ENCODE peak calls at places on chromosome 1, in seven cellular contexts. One of them, this sample, is unnamed.

GRCh38 chr1:184637664-184638063 is 117.0 kb downstream of the EDEM3 start:
- DNase-seq in occipital lobe: no peak
- DNase-seq in activated CD4-positive, alpha-beta T cell treated with anti-CD3 and anti-CD28 coated beads, Interleukin-2, amount 50 U/mL, for 1 hour: no peak
- DNase-seq in lung: no peak
- DNase-seq in NCI-H2081: no peak
- DNase-seq in ureter: no peak
- DNase-seq in AG04449: no peak
- DNase-seq in this sample: no peak

GRCh38 chr1:157732755-157733154 is 32.2 kb upstream of the FCRL3 start:
- DNase-seq in occipital lobe: no peak
- DNase-seq in activated CD4-positive, alpha-beta T cell treated with anti-CD3 and anti-CD28 coated beads, Interleukin-2, amount 50 U/mL, for 1 hour: no peak
- DNase-seq in lung: no peak
- DNase-seq in NCI-H2081: no peak
- DNase-seq in ureter: no peak
- DNase-seq in AG04449: no peak
- DNase-seq in this sample: no peak

GRCh38 chr1:45623972-45624371 is at the start of gene CCDC17:
- DNase-seq in occipital lobe: no peak
- DNase-seq in activated CD4-positive, alpha-beta T cell treated with anti-CD3 and anti-CD28 coated beads, Interleukin-2, amount 50 U/mL, for 1 hour: no peak
- DNase-seq in lung: no peak
- DNase-seq in NCI-H2081: no peak
- DNase-seq in ureter: no peak
- DNase-seq in AG04449: no peak
- DNase-seq in this sample: no peak

GRCh38 chr1:19384113-19384512 is 72.0 kb downstream of the SLC66A1 start:
- DNase-seq in occipital lobe: no peak
- DNase-seq in activated CD4-positive, alpha-beta T cell treated with anti-CD3 and anti-CD28 coated beads, Interleukin-2, amount 50 U/mL, for 1 hour: no peak
- DNase-seq in lung: no peak
- DNase-seq in NCI-H2081: no peak
- DNase-seq in ureter: no peak
- DNase-seq in AG04449: no peak
- DNase-seq in this sample: no peak

GRCh38 chr1:85992756-85993155 is 163.8 kb downstream of the COL24A1 start:
- DNase-seq in occipital lobe: no peak
- DNase-seq in activated CD4-positive, alpha-beta T cell treated with anti-CD3 and anti-CD28 coated beads, Interleukin-2, amount 50 U/mL, for 1 hour: no peak
- DNase-seq in lung: no peak
- DNase-seq in NCI-H2081: no peak
- DNase-seq in ureter: no peak
- DNase-seq in AG04449: peak
- DNase-seq in this sample: no peak

GRCh38 chr1:212683357-212683722 is 16.3 kb downstream of the BATF3 start:
- DNase-seq in occipital lobe: no peak
- DNase-seq in activated CD4-positive, alpha-beta T cell treated with anti-CD3 and anti-CD28 coated beads, Interleukin-2, amount 50 U/mL, for 1 hour: no peak
- DNase-seq in lung: peak
- DNase-seq in NCI-H2081: no peak
- DNase-seq in ureter: no peak
- DNase-seq in AG04449: no peak
- DNase-seq in this sample: no peak

GRCh38 chr1:208227366-208227765 is 16.8 kb downstream of the PLXNA2 start:
- DNase-seq in occipital lobe: no peak
- DNase-seq in activated CD4-positive, alpha-beta T cell treated with anti-CD3 and anti-CD28 coated beads, Interleukin-2, amount 50 U/mL, for 1 hour: no peak
- DNase-seq in lung: no peak
- DNase-seq in NCI-H2081: no peak
- DNase-seq in ureter: no peak
- DNase-seq in AG04449: no peak
- DNase-seq in this sample: no peak

GRCh38 chr1:187971851-187972250 is 1143.1 kb downstream of the PLA2G4A start:
- DNase-seq in occipital lobe: no peak
- DNase-seq in activated CD4-positive, alpha-beta T cell treated with anti-CD3 and anti-CD28 coated beads, Interleukin-2, amount 50 U/mL, for 1 hour: no peak
- DNase-seq in lung: no peak
- DNase-seq in NCI-H2081: no peak
- DNase-seq in ureter: no peak
- DNase-seq in AG04449: no peak
- DNase-seq in this sample: no peak

GRCh38 chr1:160070243-160071163 is 543 bp upstream of the KCNJ10 start:
- DNase-seq in occipital lobe: peak
- DNase-seq in activated CD4-positive, alpha-beta T cell treated with anti-CD3 and anti-CD28 coated beads, Interleukin-2, amount 50 U/mL, for 1 hour: peak
- DNase-seq in lung: peak
- DNase-seq in NCI-H2081: peak
- DNase-seq in ureter: peak
- DNase-seq in AG04449: no peak
- DNase-seq in this sample: peak

GRCh38 chr1:6065093-6065878 is 19.6 kb downstream of the KCNAB2 start:
- DNase-seq in occipital lobe: no peak
- DNase-seq in activated CD4-positive, alpha-beta T cell treated with anti-CD3 and anti-CD28 coated beads, Interleukin-2, amount 50 U/mL, for 1 hour: no peak
- DNase-seq in lung: no peak
- DNase-seq in NCI-H2081: no peak
- DNase-seq in ureter: no peak
- DNase-seq in AG04449: no peak
- DNase-seq in this sample: peak

GRCh38 chr1:23019851-23020625 is 770 bp downstream of the KDM1A start:
- DNase-seq in occipital lobe: no peak
- DNase-seq in activated CD4-positive, alpha-beta T cell treated with anti-CD3 and anti-CD28 coated beads, Interleukin-2, amount 50 U/mL, for 1 hour: peak
- DNase-seq in lung: peak
- DNase-seq in NCI-H2081: peak
- DNase-seq in ureter: no peak
- DNase-seq in AG04449: no peak
- DNase-seq in this sample: no peak

GRCh38 chr1:193156826-193157142 is 29.6 kb downstream of the B3GALT2 start:
- DNase-seq in occipital lobe: no peak
- DNase-seq in activated CD4-positive, alpha-beta T cell treated with anti-CD3 and anti-CD28 coated beads, Interleukin-2, amount 50 U/mL, for 1 hour: no peak
- DNase-seq in lung: no peak
- DNase-seq in NCI-H2081: no peak
- DNase-seq in ureter: no peak
- DNase-seq in AG04449: no peak
- DNase-seq in this sample: no peak

GRCh38 chr1:172697463-172698100 is 38.7 kb downstream of the FASLG start:
- DNase-seq in occipital lobe: no peak
- DNase-seq in activated CD4-positive, alpha-beta T cell treated with anti-CD3 and anti-CD28 coated beads, Interleukin-2, amount 50 U/mL, for 1 hour: no peak
- DNase-seq in lung: no peak
- DNase-seq in NCI-H2081: no peak
- DNase-seq in ureter: no peak
- DNase-seq in AG04449: no peak
- DNase-seq in this sample: no peak

GRCh38 chr1:63775418-63776127 is 1.8 kb downstream of the ROR1 start:
- DNase-seq in occipital lobe: no peak
- DNase-seq in activated CD4-positive, alpha-beta T cell treated with anti-CD3 and anti-CD28 coated beads, Interleukin-2, amount 50 U/mL, for 1 hour: no peak
- DNase-seq in lung: no peak
- DNase-seq in NCI-H2081: no peak
- DNase-seq in ureter: no peak
- DNase-seq in AG04449: no peak
- DNase-seq in this sample: no peak

GRCh38 chr1:8464987-8465386 is 147.1 kb downstream of the SLC45A1 start:
- DNase-seq in occipital lobe: no peak
- DNase-seq in activated CD4-positive, alpha-beta T cell treated with anti-CD3 and anti-CD28 coated beads, Interleukin-2, amount 50 U/mL, for 1 hour: no peak
- DNase-seq in lung: no peak
- DNase-seq in NCI-H2081: no peak
- DNase-seq in ureter: no peak
- DNase-seq in AG04449: no peak
- DNase-seq in this sample: no peak

GRCh38 chr1:223726380-223727001 is 14.2 kb downstream of the CAPN2 start:
- DNase-seq in occipital lobe: peak
- DNase-seq in activated CD4-positive, alpha-beta T cell treated with anti-CD3 and anti-CD28 coated beads, Interleukin-2, amount 50 U/mL, for 1 hour: peak
- DNase-seq in lung: peak
- DNase-seq in NCI-H2081: no peak
- DNase-seq in ureter: peak
- DNase-seq in AG04449: peak
- DNase-seq in this sample: no peak

GRCh38 chr1:161182214-161182613 is 4.9 kb upstream of the B4GALT3 start:
- DNase-seq in occipital lobe: no peak
- DNase-seq in activated CD4-positive, alpha-beta T cell treated with anti-CD3 and anti-CD28 coated beads, Interleukin-2, amount 50 U/mL, for 1 hour: peak
- DNase-seq in lung: no peak
- DNase-seq in NCI-H2081: no peak
- DNase-seq in ureter: no peak
- DNase-seq in AG04449: no peak
- DNase-seq in this sample: no peak

GRCh38 chr1:155940993-155941844 is at the start of gene RXFP4:
- DNase-seq in occipital lobe: no peak
- DNase-seq in activated CD4-positive, alpha-beta T cell treated with anti-CD3 and anti-CD28 coated beads, Interleukin-2, amount 50 U/mL, for 1 hour: no peak
- DNase-seq in lung: peak
- DNase-seq in NCI-H2081: no peak
- DNase-seq in ureter: no peak
- DNase-seq in AG04449: no peak
- DNase-seq in this sample: no peak

GRCh38 chr1:10507111-10507879 is 32.5 kb downstream of the PEX14 start:
- DNase-seq in occipital lobe: peak
- DNase-seq in activated CD4-positive, alpha-beta T cell treated with anti-CD3 and anti-CD28 coated beads, Interleukin-2, amount 50 U/mL, for 1 hour: peak
- DNase-seq in lung: peak
- DNase-seq in NCI-H2081: peak
- DNase-seq in ureter: peak
- DNase-seq in AG04449: peak
- DNase-seq in this sample: no peak

GRCh38 chr1:245277276-245277675 is 122.5 kb downstream of the KIF26B start:
- DNase-seq in occipital lobe: no peak
- DNase-seq in activated CD4-positive, alpha-beta T cell treated with anti-CD3 and anti-CD28 coated beads, Interleukin-2, amount 50 U/mL, for 1 hour: no peak
- DNase-seq in lung: no peak
- DNase-seq in NCI-H2081: no peak
- DNase-seq in ureter: no peak
- DNase-seq in AG04449: no peak
- DNase-seq in this sample: no peak